ENCODE peak calls at places on chromosome 19, in five cellular contexts. One of them, this sample, is unnamed.

GRCh38 chr19:883661-884211 is 9.3 kb downstream of the MED16 start:
- DNase-seq in PC-3: peak
- DNase-seq in fibroblast of lung: no peak
- DNase-seq in AG04450: no peak
- DNase-seq in fibroblast of pulmonary artery: no peak
- DNase-seq in this sample: no peak

GRCh38 chr19:43956827-43957226 is 5.8 kb downstream of the ZNF221 start:
- DNase-seq in fibroblast of lung: no peak
- DNase-seq in AG04450: no peak
- DNase-seq in PC-3: no peak
- DNase-seq in fibroblast of pulmonary artery: no peak
- DNase-seq in this sample: no peak

GRCh38 chr19:53892981-53893325 is 11.0 kb downstream of the PRKCG start:
- DNase-seq in fibroblast of lung: no peak
- DNase-seq in AG04450: no peak
- DNase-seq in fibroblast of pulmonary artery: no peak
- DNase-seq in PC-3: no peak
- DNase-seq in this sample: no peak

GRCh38 chr19:32810452-32810851 is 59.1 kb downstream of the SLC7A9 start:
- DNase-seq in fibroblast of lung: no peak
- DNase-seq in fibroblast of pulmonary artery: no peak
- DNase-seq in AG04450: no peak
- DNase-seq in PC-3: no peak
- DNase-seq in this sample: no peak

GRCh38 chr19:17952041-17952976 is 14.6 kb upstream of the KCNN1 start:
- DNase-seq in fibroblast of pulmonary artery: no peak
- DNase-seq in AG04450: no peak
- DNase-seq in fibroblast of lung: no peak
- DNase-seq in PC-3: no peak
- DNase-seq in this sample: no peak

GRCh38 chr19:14479985-14480694 is 5.0 kb upstream of the PTGER1 start:
- DNase-seq in PC-3: peak
- DNase-seq in fibroblast of lung: peak
- DNase-seq in fibroblast of pulmonary artery: no peak
- DNase-seq in AG04450: no peak
- DNase-seq in this sample: no peak

GRCh38 chr19:40232949-40233810 is 6.7 kb upstream of the CCNP start:
- DNase-seq in AG04450: no peak
- DNase-seq in fibroblast of pulmonary artery: no peak
- DNase-seq in fibroblast of lung: no peak
- DNase-seq in PC-3: no peak
- DNase-seq in this sample: no peak

GRCh38 chr19:36807029-36807428 is 31.2 kb downstream of the ZNF790 start:
- DNase-seq in fibroblast of lung: no peak
- DNase-seq in fibroblast of pulmonary artery: no peak
- DNase-seq in AG04450: no peak
- DNase-seq in PC-3: no peak
- DNase-seq in this sample: no peak

GRCh38 chr19:14769201-14769600 is 9.2 kb downstream of the ADGRE2 start:
- DNase-seq in AG04450: no peak
- DNase-seq in PC-3: no peak
- DNase-seq in fibroblast of pulmonary artery: no peak
- DNase-seq in fibroblast of lung: no peak
- DNase-seq in this sample: no peak

GRCh38 chr19:50820549-50821247 is 2.9 kb downstream of the KLK1 start:
- DNase-seq in fibroblast of lung: no peak
- DNase-seq in PC-3: no peak
- DNase-seq in AG04450: no peak
- DNase-seq in fibroblast of pulmonary artery: no peak
- DNase-seq in this sample: no peak

GRCh38 chr19:33134571-33135041 is 2.7 kb downstream of the WDR88 start:
- DNase-seq in AG04450: no peak
- DNase-seq in PC-3: no peak
- DNase-seq in fibroblast of pulmonary artery: no peak
- DNase-seq in fibroblast of lung: no peak
- DNase-seq in this sample: no peak

GRCh38 chr19:52307275-52307674 is 10.3 kb downstream of the ZNF480 start:
- DNase-seq in PC-3: no peak
- DNase-seq in fibroblast of lung: peak
- DNase-seq in fibroblast of pulmonary artery: peak
- DNase-seq in AG04450: no peak
- DNase-seq in this sample: peak

GRCh38 chr19:40144151-40144550 is 47.1 kb upstream of the MAP3K10 start:
- DNase-seq in PC-3: no peak
- DNase-seq in AG04450: no peak
- DNase-seq in fibroblast of pulmonary artery: no peak
- DNase-seq in fibroblast of lung: no peak
- DNase-seq in this sample: no peak

GRCh38 chr19:8445488-8446001 is 770 bp downstream of the HNRNPM start:
- DNase-seq in fibroblast of pulmonary artery: peak
- DNase-seq in AG04450: no peak
- DNase-seq in PC-3: peak
- DNase-seq in fibroblast of lung: no peak
- DNase-seq in this sample: no peak

DNA sequence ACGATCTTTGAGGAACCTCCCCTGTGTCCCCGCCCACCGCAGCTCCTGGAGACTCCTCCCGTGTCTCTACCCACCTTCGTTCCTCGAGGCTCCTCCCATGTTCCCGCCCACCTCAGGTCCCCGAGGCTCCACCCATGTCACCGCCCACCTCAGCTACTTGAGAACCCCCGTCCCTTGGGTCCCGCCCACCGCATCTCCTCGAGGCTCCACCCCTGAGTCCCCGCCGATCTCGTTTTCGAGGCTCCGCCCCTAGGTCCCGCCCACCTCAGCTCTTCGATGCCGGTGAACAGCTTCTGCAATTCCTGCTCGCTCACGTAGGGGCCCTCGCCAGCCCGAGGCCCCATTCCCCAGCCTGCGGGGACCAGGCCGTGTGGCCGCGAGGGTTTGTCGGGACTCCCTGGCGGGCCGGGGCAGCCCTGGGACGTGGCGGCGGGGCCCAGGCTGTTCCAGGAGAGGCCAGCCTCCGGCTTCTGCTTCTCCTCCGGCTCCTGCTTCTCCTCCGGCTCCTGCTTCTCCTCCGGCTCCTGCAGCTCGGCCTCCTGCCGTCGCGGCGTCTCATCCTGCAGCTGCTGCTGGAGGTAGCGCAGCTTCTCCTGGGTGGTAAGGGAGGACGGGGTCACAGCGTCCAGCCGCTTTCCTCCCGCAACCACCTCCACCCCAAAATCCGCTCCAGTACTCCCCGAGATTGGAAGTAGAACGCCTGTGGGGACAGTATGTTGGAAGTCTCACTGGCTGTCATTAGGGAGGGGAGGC is 16.7 kb downstream of the TSKS start:
- DNase-seq in PC-3: peak
- DNase-seq in fibroblast of pulmonary artery: peak
- DNase-seq in fibroblast of lung: peak
- DNase-seq in AG04450: no peak
- DNase-seq in this sample: peak
- TF ChIP-seq CTCF in PC-3: peak
- TF ChIP-seq CTCF in fibroblast of pulmonary artery: no peak
- TF ChIP-seq CTCF in fibroblast of lung: no peak
- TF ChIP-seq CTCF in AG04450: no peak
- TF ChIP-seq CTCF in this sample: no peak

DNA sequence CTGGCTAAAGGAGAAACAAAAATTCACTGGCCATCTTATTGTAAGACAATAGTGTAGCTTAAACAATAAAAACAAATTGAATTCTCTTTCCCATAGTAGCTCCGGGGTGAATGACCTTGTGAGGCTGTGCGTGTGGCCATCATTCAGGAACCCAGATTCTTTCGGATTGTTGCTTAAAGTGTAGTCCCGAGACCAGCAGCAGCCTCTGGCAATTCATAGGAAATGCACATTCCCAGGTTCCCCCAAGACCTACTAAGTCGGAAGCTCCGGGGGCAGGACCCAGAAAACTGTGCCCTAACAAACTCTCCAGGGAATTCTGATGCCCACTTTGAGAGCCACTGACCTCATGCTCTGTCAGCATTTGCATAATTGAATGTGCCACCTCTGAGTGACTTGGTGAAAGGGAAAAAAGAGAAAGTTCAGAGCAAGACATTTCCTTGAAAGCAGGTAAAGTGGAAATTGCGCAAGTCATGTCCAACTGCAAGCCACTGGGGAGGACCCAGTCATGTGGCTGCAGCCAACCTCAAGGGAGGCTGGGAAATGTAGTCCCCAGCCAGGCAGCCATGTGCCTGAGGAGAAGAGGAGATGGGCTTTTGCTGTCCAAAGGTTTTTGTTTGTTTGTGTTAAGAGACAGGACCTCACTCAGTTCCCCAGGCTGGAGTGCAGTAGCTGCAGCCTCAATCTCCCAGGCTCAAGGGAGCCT is 50.7 kb upstream of the PNMA8B start:
- DNase-seq in PC-3: peak
- DNase-seq in fibroblast of lung: peak
- DNase-seq in fibroblast of pulmonary artery: peak
- DNase-seq in AG04450: no peak
- DNase-seq in this sample: peak
- H3K4me3 ChIP-seq in PC-3: no peak
- H3K4me3 ChIP-seq in fibroblast of lung: no peak
- H3K4me3 ChIP-seq in fibroblast of pulmonary artery: peak
- H3K4me3 ChIP-seq in AG04450: no peak
- H3K4me3 ChIP-seq in this sample: no peak

DNA sequence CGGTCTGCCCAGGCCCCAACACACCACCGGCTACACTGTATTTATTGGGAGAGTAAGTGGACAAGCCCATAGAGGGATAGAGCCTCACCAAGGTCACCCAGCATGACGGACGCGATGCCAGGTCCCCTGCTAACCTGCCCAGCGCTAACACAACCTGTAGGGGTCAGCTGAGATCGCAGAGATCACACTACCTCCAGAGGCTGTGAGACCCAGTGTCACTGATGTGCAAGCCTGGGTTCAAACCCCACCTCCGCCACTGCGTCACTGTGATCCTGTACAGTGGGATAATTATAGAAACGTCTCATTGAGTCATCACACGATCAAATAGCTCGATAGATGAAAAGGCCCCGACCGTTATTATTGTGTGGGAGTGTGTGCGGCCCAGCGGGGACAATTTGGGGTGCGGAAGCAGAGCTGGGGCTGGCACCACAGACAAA is 10.6 kb upstream of the TLE2 start:
- DNase-seq in AG04450: no peak
- DNase-seq in fibroblast of lung: no peak
- DNase-seq in PC-3: no peak
- DNase-seq in fibroblast of pulmonary artery: no peak
- DNase-seq in this sample: no peak
- TF ChIP-seq CTCF in AG04450: no peak
- TF ChIP-seq CTCF in fibroblast of lung: no peak
- TF ChIP-seq CTCF in PC-3: no peak
- TF ChIP-seq CTCF in fibroblast of pulmonary artery: no peak
- TF ChIP-seq CTCF in this sample: no peak

GRCh38 chr19:2485428-2485827 is 9.5 kb downstream of the GADD45B start:
- DNase-seq in fibroblast of lung: no peak
- DNase-seq in AG04450: no peak
- DNase-seq in PC-3: no peak
- DNase-seq in fibroblast of pulmonary artery: no peak
- DNase-seq in this sample: no peak

GRCh38 chr19:2488405-2488941 is 12.5 kb downstream of the GADD45B start:
- DNase-seq in fibroblast of pulmonary artery: no peak
- DNase-seq in AG04450: no peak
- DNase-seq in fibroblast of lung: no peak
- DNase-seq in PC-3: no peak
- DNase-seq in this sample: no peak

GRCh38 chr19:2488942-2489731 is 13.2 kb downstream of the GADD45B start:
- DNase-seq in fibroblast of pulmonary artery: peak
- DNase-seq in PC-3: peak
- DNase-seq in AG04450: no peak
- DNase-seq in fibroblast of lung: no peak
- DNase-seq in this sample: no peak

GRCh38 chr19:2487090-2487489 is 11.2 kb downstream of the GADD45B start:
- DNase-seq in PC-3: no peak
- DNase-seq in fibroblast of pulmonary artery: no peak
- DNase-seq in AG04450: no peak
- DNase-seq in fibroblast of lung: no peak
- DNase-seq in this sample: no peak

DNA sequence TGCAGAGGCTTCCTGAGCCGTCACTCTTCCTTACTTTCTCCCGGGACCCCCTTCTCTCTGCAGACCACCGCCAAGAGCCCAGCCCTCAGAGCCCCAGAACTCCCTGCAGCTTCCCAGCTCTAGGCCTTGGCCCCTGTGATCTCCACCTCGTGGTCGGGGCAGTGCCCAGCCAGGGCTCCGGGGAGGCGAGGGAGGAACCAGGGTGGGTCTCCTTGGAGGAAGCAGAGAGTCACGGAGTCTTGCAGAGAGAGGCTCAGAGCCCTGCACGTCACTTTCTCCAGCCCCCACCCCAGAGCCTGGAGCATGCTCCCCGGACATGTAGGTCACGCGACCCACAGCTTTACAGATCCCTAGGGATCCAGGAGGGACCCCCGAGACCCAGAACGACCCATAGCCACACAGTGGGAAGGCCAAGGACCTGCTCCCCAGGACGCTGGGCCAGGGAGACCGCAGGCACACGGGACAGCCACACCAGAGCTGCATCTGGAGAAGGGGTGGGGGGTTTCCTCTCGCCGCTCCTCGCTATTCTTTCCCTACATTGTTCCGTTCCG is 11.9 kb downstream of the GADD45B start:
- DNase-seq in AG04450: no peak
- DNase-seq in fibroblast of pulmonary artery: no peak
- DNase-seq in fibroblast of lung: no peak
- DNase-seq in PC-3: no peak
- DNase-seq in this sample: no peak
- H3K4me3 ChIP-seq in AG04450: no peak
- H3K4me3 ChIP-seq in fibroblast of pulmonary artery: no peak
- H3K4me3 ChIP-seq in fibroblast of lung: no peak
- H3K4me3 ChIP-seq in PC-3: no peak
- H3K4me3 ChIP-seq in this sample: no peak

GRCh38 chr19:38442736-38443135 is 9.2 kb downstream of the RYR1 start:
- DNase-seq in PC-3: no peak
- DNase-seq in fibroblast of lung: no peak
- DNase-seq in fibroblast of pulmonary artery: no peak
- DNase-seq in AG04450: no peak
- DNase-seq in this sample: no peak

GRCh38 chr19:38444026-38444425 is 10.5 kb downstream of the RYR1 start:
- DNase-seq in fibroblast of lung: no peak
- DNase-seq in PC-3: no peak
- DNase-seq in fibroblast of pulmonary artery: no peak
- DNase-seq in AG04450: no peak
- DNase-seq in this sample: no peak

GRCh38 chr19:38443458-38444001 is 10.0 kb downstream of the RYR1 start:
- DNase-seq in AG04450: no peak
- DNase-seq in fibroblast of lung: no peak
- DNase-seq in PC-3: no peak
- DNase-seq in fibroblast of pulmonary artery: no peak
- DNase-seq in this sample: no peak

GRCh38 chr19:38440592-38440991 is 7.1 kb downstream of the RYR1 start:
- DNase-seq in fibroblast of pulmonary artery: no peak
- DNase-seq in fibroblast of lung: no peak
- DNase-seq in PC-3: no peak
- DNase-seq in AG04450: no peak
- DNase-seq in this sample: no peak

GRCh38 chr19:38441660-38442348 is 8.3 kb downstream of the RYR1 start:
- DNase-seq in fibroblast of pulmonary artery: peak
- DNase-seq in PC-3: no peak
- DNase-seq in AG04450: no peak
- DNase-seq in fibroblast of lung: no peak
- DNase-seq in this sample: no peak
- TF ChIP-seq CTCF in fibroblast of pulmonary artery: no peak
- TF ChIP-seq CTCF in PC-3: peak
- TF ChIP-seq CTCF in AG04450: peak
- TF ChIP-seq CTCF in fibroblast of lung: no peak
- TF ChIP-seq CTCF in this sample: peak

This sample was measured in fibroblast of mammary gland.